ENCODE peak calls at places on chromosomes 13 and 19, in five cellular contexts. T is IMR-90, H is K562, D is thyroid gland, S is body of pancreas. R is an unnamed sample.

GRCh38 chr13:78604782-78605611 is 1.6 kb upstream of the POU4F1 start:
- DNase-seq in S (no peak), H (peak; percentile 36), T (peak; percentile 8), D (no peak), R (no peak)

GRCh38 chr13:99614465-99614885 is 113.2 kb downstream of the TM9SF2 start:
- DNase-seq in T (no peak), D (no peak), S (peak; percentile 62), H (no peak), R (peak; percentile 58)

GRCh38 chr19:30449673-30450072 is 77.5 kb downstream of the ZNF536 start:
- DNase-seq in D (no peak), T (no peak), H (no peak), S (no peak), R (no peak)

GRCh38 chr13:100097821-100098220 is 8.9 kb downstream of the PCCA start:
- DNase-seq in T (no peak), D (no peak), H (no peak), S (no peak), R (no peak)

GRCh38 chr13:46119883-46120614 is 15.2 kb upstream of the CPB2 start:
- DNase-seq in H (peak; percentile 73), D (peak; percentile 87), S (peak; percentile 65), T (peak; percentile 19), R (no peak)

GRCh38 chr13:33251131-33251629 is 34.4 kb downstream of the STARD13 start:
- DNase-seq in T (peak; percentile 99), S (no peak), D (peak; percentile 7), H (no peak), R (peak; percentile 36)

GRCh38 chr13:70188567-70188966 is 80.3 kb upstream of the KLHL1 start:
- DNase-seq in T (no peak), D (no peak), H (no peak), S (peak; percentile 16), R (no peak)

GRCh38 chr13:113886561-113887112 is 22.8 kb upstream of the GAS6 start:
- DNase-seq in S (no peak), D (no peak), T (no peak), H (no peak), R (no peak)

GRCh38 chr13:61728468-61728867 is 312.8 kb upstream of the PCDH20 start:
- DNase-seq in D (no peak), S (no peak), H (no peak), T (no peak), R (no peak)

GRCh38 chr13:51726446-51727185 is 77.3 kb downstream of the DHRS12 start:
- DNase-seq in T (peak; percentile 90), H (no peak), S (no peak), D (no peak), R (no peak)

GRCh38 chr19:34426096-34426661 is 2.0 kb upstream of the UBA2 start:
- DNase-seq in D (no peak), S (no peak), H (no peak), T (no peak), R (no peak)

GRCh38 chr19:8304841-8305621 is 3.1 kb downstream of the CD320 start:
- DNase-seq in D (no peak), T (no peak), S (peak; percentile 15), H (peak; percentile 93), R (no peak)

GRCh38 chr13:35499131-35500051 is 22.9 kb upstream of the MAB21L1 start:
- DNase-seq in H (no peak), D (peak; percentile 21), T (no peak), S (no peak), R (no peak)

GRCh38 chr19:23558541-23558940 is 128.5 kb downstream of the ZNF675 start:
- DNase-seq in T (no peak), S (no peak), D (no peak), H (no peak), R (no peak)

GRCh38 chr13:93603043-93603442 is 376.4 kb downstream of the GPC6 start:
- DNase-seq in H (no peak), S (no peak), T (peak; percentile 82), D (no peak), R (peak; percentile 5)

GRCh38 chr19:45010306-45010705 is 9.0 kb downstream of the RELB start:
- DNase-seq in H (no peak), T (no peak), D (no peak), S (no peak), R (no peak)

GRCh38 chr13:97432232-97432916 is 1.6 kb upstream of the RAP2A start:
- DNase-seq in H (no peak), D (no peak), T (no peak), S (no peak), R (no peak)

GRCh38 chr13:55577847-55578210 is 1562.9 kb upstream of the PRR20A start:
- DNase-seq in D (no peak), H (no peak), S (no peak), T (no peak), R (no peak)

GRCh38 chr19:13850910-13851753 is 25.8 kb upstream of the NANOS3 start:
- DNase-seq in T (peak; percentile 94), D (peak; percentile 77), S (peak; percentile 97), H (peak; percentile 76), R (peak; percentile 86)

GRCh38 chr13:109160887-109161669 is 531.7 kb downstream of the MYO16 start:
- DNase-seq in D (no peak), H (no peak), T (no peak), S (no peak), R (no peak)

GRCh38 chr19:6378036-6378435 is 2.3 kb upstream of the PSPN start:
- DNase-seq in D (peak; percentile 91), S (no peak), T (peak; percentile 41), H (no peak), R (no peak)

GRCh38 chr13:112603641-112604220 is 15.8 kb upstream of the TUBGCP3 start:
- DNase-seq in S (no peak), T (peak; percentile 31), D (no peak), H (no peak), R (no peak)

GRCh38 chr13:76014618-76015315 is 378.6 kb downstream of the LMO7 start:
- DNase-seq in H (no peak), S (no peak), D (peak; percentile 21), T (peak; percentile 80), R (no peak)

GRCh38 chr19:14437578-14438140 is 4.6 kb downstream of the PKN1 start:
- DNase-seq in D (no peak), S (no peak), H (no peak), T (no peak), R (no peak)

GRCh38 chr13:23996456-23996855 is 99.2 kb upstream of the C1QTNF9B start:
- DNase-seq in S (no peak), H (no peak), D (no peak), T (no peak), R (no peak)

GRCh38 chr13:34257980-34258379 is 440.0 kb downstream of the RFC3 start:
- DNase-seq in D (no peak), H (no peak), T (no peak), S (no peak), R (no peak)

GRCh38 chr13:110131424-110131823 is 175.5 kb downstream of the COL4A1 start:
- DNase-seq in S (no peak), T (no peak), D (no peak), H (no peak), R (no peak)

GRCh38 chr13:57629821-57630235 is 1.7 kb upstream of the PCDH17 start:
- DNase-seq in H (peak; percentile 11), T (peak; percentile 42), S (peak; percentile 87), D (peak; percentile 48), R (no peak)

GRCh38 chr19:373391-374182 is 29.0 kb upstream of the MIER2 start:
- DNase-seq in H (peak; percentile 63), S (no peak), T (no peak), D (no peak), R (no peak)

GRCh38 chr13:73082471-73082870 is 23.7 kb downstream of the KLF5 start:
- DNase-seq in D (peak; percentile 29), S (no peak), H (no peak), T (no peak), R (no peak)

GRCh38 chr13:99378985-99379734 is 72.0 kb upstream of the GPR183 start:
- DNase-seq in D (no peak), T (peak; percentile 35), H (no peak), S (no peak), R (no peak)

GRCh38 chr13:72403396-72404010 is 323.9 kb downstream of the MZT1 start:
- DNase-seq in T (no peak), S (no peak), H (no peak), D (no peak), R (no peak)

GRCh38 chr13:41196620-41197019 is 2.3 kb upstream of the KBTBD7 start:
- DNase-seq in T (no peak), S (no peak), D (no peak), H (no peak), R (no peak)

GRCh38 chr13:41199061-41199460 is 4.7 kb upstream of the KBTBD7 start:
- DNase-seq in H (no peak), S (no peak), T (no peak), D (no peak), R (no peak)

GRCh38 chr13:41193469-41193868 is 900 bp downstream of the KBTBD7 start:
- DNase-seq in H (no peak), S (no peak), T (no peak), D (no peak), R (no peak)

GRCh38 chr13:41196011-41196410 is 1.6 kb upstream of the KBTBD7 start:
- DNase-seq in T (no peak), S (no peak), D (no peak), H (no peak), R (no peak)

GRCh38 chr13:41193919-41194824 is at the start of gene KBTBD7:
- DNase-seq in D (peak; percentile 93), S (peak; percentile 89), H (peak; percentile 74), T (peak; percentile 98), R (peak; percentile 51)
- TF ChIP-seq POLR2A in D (no peak), S (peak; percentile 57), H (peak; percentile 76), T (peak; percentile 67), R (peak; percentile 46)

GRCh38 chr19:38319421-38320258 is at the start of gene KCNK6:
- DNase-seq in H (no peak), T (no peak), D (peak; percentile 16), S (peak; percentile 65), R (no peak)
- TF ChIP-seq POLR2A in H (no peak), T (peak; percentile 23), D (no peak), S (peak; percentile 61), R (peak; percentile 15)

GRCh38 chr19:2113436-2114211 is 16.9 kb downstream of the IZUMO4 start:
- DNase-seq in T (no peak), S (no peak), H (no peak), D (no peak), R (peak; percentile 66)
- TF ChIP-seq POLR2A in T (no peak), S (no peak), H (no peak), D (no peak), R (no peak)

DNA sequence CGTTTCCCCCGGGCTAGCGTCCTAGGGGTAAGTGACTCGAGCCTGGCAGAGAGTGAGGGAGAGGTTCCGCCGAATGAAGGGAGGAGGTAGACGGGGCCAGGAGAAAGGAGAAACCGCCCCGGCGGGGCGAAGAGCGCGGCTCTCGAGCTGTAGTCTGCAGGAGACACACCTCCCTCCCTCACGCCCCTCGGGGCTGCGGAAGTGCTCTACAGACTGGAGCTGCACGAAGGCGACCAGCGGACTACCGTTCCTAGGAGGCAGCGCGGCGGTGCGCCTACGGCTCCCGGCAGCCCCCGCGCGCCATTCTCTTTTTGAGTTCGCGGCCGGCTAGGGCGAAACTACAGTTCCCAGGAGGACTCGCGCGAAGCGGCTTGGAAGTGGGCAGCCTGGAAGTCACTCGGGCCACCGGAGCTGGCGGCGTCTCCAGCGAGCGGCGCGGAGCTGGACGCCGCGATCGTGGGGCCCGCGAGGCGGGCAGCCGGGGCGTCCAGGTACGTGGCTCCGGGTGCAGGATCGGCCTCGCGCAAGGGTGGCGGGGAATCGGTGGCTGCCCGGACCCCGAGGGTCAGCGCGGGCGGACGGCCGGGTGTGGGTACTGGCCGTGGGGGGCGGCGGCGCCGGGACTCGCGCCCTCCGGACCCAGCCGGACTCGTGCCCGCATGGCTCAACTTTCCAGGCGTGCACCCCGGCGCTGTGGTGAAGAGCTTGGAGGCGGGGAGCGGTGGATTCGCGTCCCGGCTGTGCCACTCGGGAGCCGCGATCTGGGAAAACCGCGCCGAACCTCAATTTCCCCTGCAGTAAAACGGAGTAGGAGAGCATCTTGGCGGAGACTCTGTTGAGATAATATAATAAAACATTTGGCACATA is at the start of gene SIPA1L3:
- DNase-seq in S (peak; percentile 95), D (peak; percentile 98), H (peak; percentile 86), T (peak; percentile 94), R (peak; percentile 96)
- TF ChIP-seq POLR2A in S (peak; percentile 50), D (peak; percentile 19), H (no peak), T (peak; percentile 91), R (peak; percentile 83)

R was measured in H54.